ENCODE peak calls at places on chromosome 19, in five cellular contexts. One of them, this sample, is unnamed.

GRCh38 chr19:58060231-58060630 is 1.1 kb downstream of the ZNF135 start:
- DNase-seq in GM12864: no peak
- DNase-seq in transverse colon: no peak
- DNase-seq in CD4-positive, alpha-beta T cell: no peak
- DNase-seq in cardiac fibroblast: no peak
- DNase-seq in this sample: no peak

GRCh38 chr19:5154799-5155426 is 185.7 kb downstream of the PTPRS start:
- DNase-seq in GM12864: no peak
- DNase-seq in transverse colon: no peak
- DNase-seq in CD4-positive, alpha-beta T cell: no peak
- DNase-seq in cardiac fibroblast: no peak
- DNase-seq in this sample: no peak

GRCh38 chr19:14361824-14362223 is 19.4 kb upstream of the ADGRE5 start:
- DNase-seq in GM12864: no peak
- DNase-seq in transverse colon: no peak
- DNase-seq in CD4-positive, alpha-beta T cell: no peak
- DNase-seq in cardiac fibroblast: peak
- DNase-seq in this sample: peak

GRCh38 chr19:4732680-4733114 is 9.1 kb upstream of the DPP9 start:
- DNase-seq in GM12864: no peak
- DNase-seq in transverse colon: peak
- DNase-seq in CD4-positive, alpha-beta T cell: peak
- DNase-seq in cardiac fibroblast: peak
- DNase-seq in this sample: peak

GRCh38 chr19:53131732-53132131 is 978 bp downstream of the ZNF415 start:
- DNase-seq in GM12864: no peak
- DNase-seq in transverse colon: no peak
- DNase-seq in CD4-positive, alpha-beta T cell: no peak
- DNase-seq in cardiac fibroblast: no peak
- DNase-seq in this sample: no peak

GRCh38 chr19:38070573-38070972 is 153.4 kb downstream of the DPF1 start:
- DNase-seq in GM12864: no peak
- DNase-seq in transverse colon: no peak
- DNase-seq in CD4-positive, alpha-beta T cell: no peak
- DNase-seq in cardiac fibroblast: peak
- DNase-seq in this sample: no peak

GRCh38 chr19:48779636-48780035 is 24.3 kb downstream of the FGF21 start:
- DNase-seq in GM12864: no peak
- DNase-seq in transverse colon: no peak
- DNase-seq in CD4-positive, alpha-beta T cell: no peak
- DNase-seq in cardiac fibroblast: no peak
- DNase-seq in this sample: no peak

GRCh38 chr19:28985201-28985600 is 227.8 kb downstream of the UQCRFS1 start:
- DNase-seq in GM12864: no peak
- DNase-seq in transverse colon: no peak
- DNase-seq in CD4-positive, alpha-beta T cell: no peak
- DNase-seq in cardiac fibroblast: no peak
- DNase-seq in this sample: no peak

GRCh38 chr19:9672893-9673292 is 2.0 kb downstream of the ZNF562 start:
- DNase-seq in GM12864: no peak
- DNase-seq in transverse colon: no peak
- DNase-seq in CD4-positive, alpha-beta T cell: no peak
- DNase-seq in cardiac fibroblast: no peak
- DNase-seq in this sample: no peak

GRCh38 chr19:39126593-39127187 is 1.1 kb downstream of the PAK4 start:
- DNase-seq in GM12864: no peak
- DNase-seq in transverse colon: peak
- DNase-seq in CD4-positive, alpha-beta T cell: no peak
- DNase-seq in cardiac fibroblast: no peak
- DNase-seq in this sample: no peak

GRCh38 chr19:38500450-38500849 is 67.0 kb downstream of the RYR1 start:
- DNase-seq in GM12864: no peak
- DNase-seq in transverse colon: no peak
- DNase-seq in CD4-positive, alpha-beta T cell: no peak
- DNase-seq in cardiac fibroblast: no peak
- DNase-seq in this sample: no peak

GRCh38 chr19:30596268-30596667 is 224.1 kb downstream of the ZNF536 start:
- DNase-seq in GM12864: no peak
- DNase-seq in transverse colon: no peak
- DNase-seq in CD4-positive, alpha-beta T cell: no peak
- DNase-seq in cardiac fibroblast: no peak
- DNase-seq in this sample: no peak

GRCh38 chr19:40623403-40624239 is 22.5 kb downstream of the LTBP4 start:
- DNase-seq in GM12864: no peak
- DNase-seq in transverse colon: peak
- DNase-seq in CD4-positive, alpha-beta T cell: no peak
- DNase-seq in cardiac fibroblast: no peak
- DNase-seq in this sample: no peak

GRCh38 chr19:13172335-13173128 is 22.3 kb downstream of the IER2 start:
- DNase-seq in GM12864: no peak
- DNase-seq in transverse colon: peak
- DNase-seq in CD4-positive, alpha-beta T cell: peak
- DNase-seq in cardiac fibroblast: peak
- DNase-seq in this sample: peak

GRCh38 chr19:54906819-54907218 is 871 bp downstream of the NCR1 start:
- DNase-seq in GM12864: no peak
- DNase-seq in transverse colon: no peak
- DNase-seq in CD4-positive, alpha-beta T cell: no peak
- DNase-seq in cardiac fibroblast: no peak
- DNase-seq in this sample: no peak

GRCh38 chr19:39307233-39307821 is 11.1 kb downstream of the IFNL1 start:
- DNase-seq in GM12864: no peak
- DNase-seq in transverse colon: peak
- DNase-seq in CD4-positive, alpha-beta T cell: no peak
- DNase-seq in cardiac fibroblast: peak
- DNase-seq in this sample: no peak

GRCh38 chr19:38686530-38686888 is 39.1 kb downstream of the ACTN4 start:
- DNase-seq in GM12864: peak
- DNase-seq in transverse colon: peak
- DNase-seq in CD4-positive, alpha-beta T cell: no peak
- DNase-seq in cardiac fibroblast: no peak
- DNase-seq in this sample: peak

GRCh38 chr19:49431330-49431749 is 6.2 kb downstream of the GFY start:
- DNase-seq in GM12864: no peak
- DNase-seq in transverse colon: no peak
- DNase-seq in CD4-positive, alpha-beta T cell: no peak
- DNase-seq in cardiac fibroblast: no peak
- DNase-seq in this sample: peak

GRCh38 chr19:41708481-41708880 is at the start of gene CEACAM5:
- DNase-seq in GM12864: no peak
- DNase-seq in transverse colon: peak
- DNase-seq in CD4-positive, alpha-beta T cell: no peak
- DNase-seq in cardiac fibroblast: no peak
- DNase-seq in this sample: no peak

GRCh38 chr19:11322269-11323024 is 17.0 kb downstream of the RAB3D start:
- DNase-seq in GM12864: no peak
- DNase-seq in transverse colon: no peak
- DNase-seq in CD4-positive, alpha-beta T cell: no peak
- DNase-seq in cardiac fibroblast: no peak
- DNase-seq in this sample: no peak

GRCh38 chr19:11324748-11325389 is 14.6 kb downstream of the RAB3D start:
- DNase-seq in GM12864: no peak
- DNase-seq in transverse colon: no peak
- DNase-seq in CD4-positive, alpha-beta T cell: no peak
- DNase-seq in cardiac fibroblast: peak
- DNase-seq in this sample: no peak

GRCh38 chr19:11324079-11324661 is 15.3 kb downstream of the RAB3D start:
- DNase-seq in GM12864: peak
- DNase-seq in transverse colon: peak
- DNase-seq in CD4-positive, alpha-beta T cell: no peak
- DNase-seq in cardiac fibroblast: peak
- DNase-seq in this sample: peak

GRCh38 chr19:11323601-11324078 is 15.8 kb downstream of the RAB3D start:
- DNase-seq in GM12864: no peak
- DNase-seq in transverse colon: no peak
- DNase-seq in CD4-positive, alpha-beta T cell: no peak
- DNase-seq in cardiac fibroblast: no peak
- DNase-seq in this sample: no peak

DNA sequence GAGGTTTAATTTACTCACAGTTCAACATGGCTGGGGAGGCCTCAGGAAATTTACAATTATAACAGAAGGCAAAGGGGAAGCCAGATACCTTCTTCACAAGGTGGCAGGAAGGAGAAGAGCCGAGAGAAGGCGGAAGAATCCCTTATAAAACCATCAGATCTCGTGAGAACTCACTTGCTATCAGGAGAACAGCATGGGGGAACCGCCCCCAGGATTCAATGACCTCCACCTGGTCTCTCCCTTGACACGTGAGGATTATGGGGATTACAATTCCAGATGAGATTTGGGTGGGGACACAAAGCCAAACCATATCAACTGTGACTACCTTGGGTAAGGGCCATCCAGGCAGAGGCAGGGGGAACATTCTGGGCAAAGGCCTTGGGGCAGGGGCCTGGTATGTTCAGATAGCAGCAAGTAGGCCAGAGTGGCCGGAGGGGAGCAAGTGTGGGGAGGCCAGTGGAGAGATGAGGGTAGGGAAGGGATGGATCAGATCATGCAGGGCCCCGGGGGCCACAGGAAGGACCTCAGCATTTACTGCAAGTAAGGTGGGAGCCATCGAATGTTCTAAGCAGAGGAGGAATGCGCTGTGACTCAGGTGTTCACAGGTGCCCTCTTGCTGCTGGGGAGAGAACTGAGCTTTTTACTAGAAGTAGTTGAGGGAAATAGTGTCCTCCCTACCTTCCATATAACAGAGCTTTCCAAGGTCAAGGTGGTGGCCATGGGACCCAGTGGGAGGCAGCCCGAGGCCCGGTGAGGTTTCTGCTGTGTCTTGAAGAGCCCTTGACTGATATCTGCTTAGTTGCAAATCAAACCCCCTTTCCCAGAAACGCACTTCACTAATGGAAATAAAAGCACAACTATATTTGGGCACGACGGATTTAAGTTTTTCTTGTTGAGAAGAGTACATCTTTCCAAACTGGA is 18.0 kb downstream of the RAB3D start:
- DNase-seq in GM12864: no peak
- DNase-seq in transverse colon: no peak
- DNase-seq in CD4-positive, alpha-beta T cell: no peak
- DNase-seq in cardiac fibroblast: no peak
- DNase-seq in this sample: no peak
- TF ChIP-seq CTCF in GM12864: peak
- TF ChIP-seq CTCF in transverse colon: no peak
- TF ChIP-seq CTCF in CD4-positive, alpha-beta T cell: no peak
- TF ChIP-seq CTCF in cardiac fibroblast: no peak
- TF ChIP-seq CTCF in this sample: no peak

GRCh38 chr19:45163751-45164150 is 3.0 kb upstream of the NKPD1 start:
- DNase-seq in GM12864: no peak
- DNase-seq in transverse colon: no peak
- DNase-seq in CD4-positive, alpha-beta T cell: no peak
- DNase-seq in cardiac fibroblast: no peak
- DNase-seq in this sample: no peak

GRCh38 chr19:45162464-45163143 is 1.8 kb upstream of the NKPD1 start:
- DNase-seq in GM12864: no peak
- DNase-seq in transverse colon: no peak
- DNase-seq in CD4-positive, alpha-beta T cell: no peak
- DNase-seq in cardiac fibroblast: no peak
- DNase-seq in this sample: no peak

GRCh38 chr19:45163156-45163555 is 2.4 kb upstream of the NKPD1 start:
- DNase-seq in GM12864: no peak
- DNase-seq in transverse colon: no peak
- DNase-seq in CD4-positive, alpha-beta T cell: no peak
- DNase-seq in cardiac fibroblast: no peak
- DNase-seq in this sample: no peak

GRCh38 chr19:45166723-45167252 is 6.0 kb upstream of the NKPD1 start:
- DNase-seq in GM12864: no peak
- DNase-seq in transverse colon: no peak
- DNase-seq in CD4-positive, alpha-beta T cell: no peak
- DNase-seq in cardiac fibroblast: peak
- DNase-seq in this sample: no peak

DNA sequence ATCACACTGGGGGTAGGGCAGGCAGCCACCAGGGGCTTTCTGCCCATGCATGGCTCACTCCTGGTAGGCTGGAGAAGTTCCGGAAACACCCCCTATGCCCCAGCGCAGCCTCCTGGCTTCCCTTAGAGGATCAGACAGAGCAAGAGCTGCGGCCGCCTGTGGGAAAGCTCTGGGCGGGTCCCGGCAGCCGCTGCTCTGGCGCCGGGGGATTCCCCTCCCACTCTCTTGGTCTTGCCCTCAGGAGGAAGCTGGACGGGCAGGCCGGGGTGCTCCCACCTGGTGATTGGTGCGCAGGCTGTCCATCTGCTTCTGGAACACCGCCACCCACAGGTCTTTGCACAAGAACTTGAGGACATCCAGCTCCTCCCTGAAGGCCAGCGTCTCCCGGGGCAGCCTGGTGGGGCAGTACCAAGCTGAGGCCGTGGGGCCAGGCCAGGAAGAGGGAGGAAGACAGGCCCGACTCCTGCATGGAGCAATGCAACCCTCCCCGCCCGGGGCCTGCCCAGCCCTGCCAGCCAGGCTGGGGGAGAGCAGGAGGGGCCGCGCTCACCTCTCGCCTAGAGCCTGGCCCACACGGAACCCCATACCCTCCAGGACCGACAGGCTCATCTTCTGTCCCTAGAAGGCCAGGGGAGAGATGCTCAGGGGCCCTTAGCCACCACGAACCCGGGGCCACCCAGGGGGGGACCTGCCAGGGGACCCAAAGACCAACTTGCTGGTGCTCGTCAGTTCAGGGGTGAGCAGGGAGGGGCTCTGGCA is 4.0 kb upstream of the NKPD1 start:
- DNase-seq in GM12864: peak
- DNase-seq in transverse colon: peak
- DNase-seq in CD4-positive, alpha-beta T cell: peak
- DNase-seq in cardiac fibroblast: peak
- DNase-seq in this sample: peak
- TF ChIP-seq CTCF in GM12864: no peak
- TF ChIP-seq CTCF in transverse colon: no peak
- TF ChIP-seq CTCF in CD4-positive, alpha-beta T cell: no peak
- TF ChIP-seq CTCF in cardiac fibroblast: no peak
- TF ChIP-seq CTCF in this sample: peak

GRCh38 chr19:18731562-18732008 is 48.1 kb downstream of the CRTC1 start:
- DNase-seq in GM12864: no peak
- DNase-seq in transverse colon: no peak
- DNase-seq in CD4-positive, alpha-beta T cell: no peak
- DNase-seq in cardiac fibroblast: no peak
- DNase-seq in this sample: no peak
- TF ChIP-seq CTCF in GM12864: no peak
- TF ChIP-seq CTCF in transverse colon: no peak
- TF ChIP-seq CTCF in CD4-positive, alpha-beta T cell: no peak
- TF ChIP-seq CTCF in cardiac fibroblast: no peak
- TF ChIP-seq CTCF in this sample: no peak

DNA sequence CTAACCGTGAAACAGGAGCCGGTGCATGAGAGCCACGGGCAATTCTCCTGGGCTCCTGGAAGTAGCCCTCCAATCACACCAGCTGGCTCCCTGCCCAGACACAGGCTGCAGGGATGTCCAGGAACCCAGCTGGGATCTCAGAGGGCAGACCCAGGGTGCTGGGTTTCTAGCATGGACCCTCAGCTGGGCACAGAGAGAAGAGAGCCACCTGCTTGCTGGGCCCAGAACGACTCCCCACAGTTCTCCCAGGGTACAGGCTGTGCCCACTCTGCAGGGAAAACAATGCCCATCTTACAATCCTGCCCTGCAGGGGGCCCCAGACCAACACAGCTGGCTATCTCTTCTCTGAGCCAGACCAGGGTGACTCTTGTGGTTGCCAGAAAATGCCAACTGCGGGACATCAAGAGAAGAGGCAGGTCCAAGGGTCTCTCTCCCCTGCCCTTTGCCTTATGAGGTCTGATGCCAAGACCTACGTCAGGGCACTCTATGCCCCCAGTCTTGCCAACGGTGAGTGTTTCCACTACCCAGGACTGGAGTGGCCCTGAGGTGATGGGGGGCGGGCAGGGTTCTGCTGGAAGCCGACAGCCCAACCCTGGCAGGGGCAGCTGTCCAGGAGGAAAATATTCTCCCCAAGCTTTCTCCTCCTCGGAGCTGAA is 64.6 kb downstream of the CEBPG start:
- DNase-seq in GM12864: no peak
- DNase-seq in transverse colon: no peak
- DNase-seq in CD4-positive, alpha-beta T cell: no peak
- DNase-seq in cardiac fibroblast: no peak
- DNase-seq in this sample: no peak
- TF ChIP-seq CTCF in GM12864: no peak
- TF ChIP-seq CTCF in transverse colon: no peak
- TF ChIP-seq CTCF in CD4-positive, alpha-beta T cell: no peak
- TF ChIP-seq CTCF in cardiac fibroblast: peak
- TF ChIP-seq CTCF in this sample: no peak